ENCODE peak calls at places on chromosome 15, in six cellular contexts. U, X, C, D, A and L are unnamed samples.

GRCh38 chr15:22243440-22244130 is 163.3 kb downstream of the OR4M2 start:
- DNase-seq in U (no peak), X (no peak), C (no peak), D (no peak), A (no peak), L (no peak)

GRCh38 chr15:74010929-74011540 is 16.5 kb downstream of the PML start:
- DNase-seq in U (no peak), X (no peak), C (no peak), D (no peak), A (no peak), L (no peak)

GRCh38 chr15:67892559-67893377 is 52.9 kb upstream of the RNU6-1 start:
- DNase-seq in U (no peak), X (no peak), C (no peak), D (no peak), A (no peak), L (no peak)

GRCh38 chr15:77627067-77627466 is 5.6 kb downstream of the LINGO1 start:
- DNase-seq in U (no peak), X (no peak), C (no peak), D (no peak), A (no peak), L (no peak)

GRCh38 chr15:34987182-34987488 is 952 bp downstream of the ZNF770 start:
- DNase-seq in U (no peak), X (no peak), C (no peak), D (no peak), A (no peak), L (no peak)

GRCh38 chr15:56325186-56325585 is 40.0 kb upstream of the TEX9 start:
- DNase-seq in U (no peak), X (no peak), C (peak), D (no peak), A (no peak), L (peak)

GRCh38 chr15:74458473-74458872 is 2.5 kb downstream of the UBL7 start:
- DNase-seq in U (no peak), X (no peak), C (no peak), D (no peak), A (no peak), L (no peak)

GRCh38 chr15:75928680-75929608 is 25.3 kb downstream of the FBXO22 start:
- DNase-seq in U (peak), X (no peak), C (peak), D (no peak), A (no peak), L (no peak)

GRCh38 chr15:33021806-33022389 is 172.6 kb downstream of the FMN1 start:
- DNase-seq in U (peak), X (peak), C (peak), D (no peak), A (no peak), L (peak)

GRCh38 chr15:52180196-52180835 is 10.9 kb downstream of the GNB5 start:
- DNase-seq in U (no peak), X (no peak), C (no peak), D (no peak), A (no peak), L (no peak)

GRCh38 chr15:26082069-26082832 is 219.1 kb upstream of the ATP10A start:
- DNase-seq in U (peak), X (peak), C (peak), D (peak), A (peak), L (peak)

GRCh38 chr15:72231066-72231846 is at the start of gene PKM:
- DNase-seq in U (peak), X (peak), C (peak), D (peak), A (peak), L (peak)

GRCh38 chr15:39645138-39645975 is 64.5 kb downstream of the THBS1 start:
- DNase-seq in U (no peak), X (no peak), C (no peak), D (peak), A (no peak), L (no peak)

GRCh38 chr15:80483656-80484055 is 79.5 kb downstream of the ARNT2 start:
- DNase-seq in U (no peak), X (no peak), C (peak), D (no peak), A (no peak), L (no peak)

GRCh38 chr15:39907216-39907615 is 12.8 kb downstream of the GPR176 start:
- DNase-seq in U (no peak), X (no peak), C (no peak), D (no peak), A (no peak), L (no peak)

GRCh38 chr15:49707598-49707997 is 86.8 kb downstream of the DTWD1 start:
- DNase-seq in U (no peak), X (no peak), C (no peak), D (no peak), A (no peak), L (no peak)

GRCh38 chr15:75821946-75822345 is 21.3 kb upstream of the UBE2Q2 start:
- DNase-seq in U (no peak), X (no peak), C (no peak), D (no peak), A (no peak), L (no peak)

GRCh38 chr15:66735909-66736305 is 33.9 kb downstream of the SMAD6 start:
- DNase-seq in U (no peak), X (no peak), C (no peak), D (no peak), A (no peak), L (no peak)

GRCh38 chr15:62903437-62903836 is 139.1 kb upstream of the TPM1 start:
- DNase-seq in U (no peak), X (no peak), C (no peak), D (no peak), A (no peak), L (no peak)

GRCh38 chr15:55348281-55348778 is 29.3 kb downstream of the PIGB start:
- DNase-seq in U (no peak), X (no peak), C (no peak), D (no peak), A (no peak), L (no peak)

GRCh38 chr15:100113351-100114075 is 228.3 kb downstream of the ADAMTS17 start:
- DNase-seq in U (no peak), X (no peak), C (no peak), D (no peak), A (no peak), L (no peak)

GRCh38 chr15:81157939-81158223 is 23.8 kb downstream of the CFAP161 start:
- DNase-seq in U (no peak), X (no peak), C (no peak), D (no peak), A (no peak), L (no peak)

GRCh38 chr15:98505611-98506031 is 142.7 kb upstream of the IGF1R start:
- DNase-seq in U (no peak), X (no peak), C (no peak), D (no peak), A (no peak), L (no peak)

GRCh38 chr15:31551323-31551722 is 224.7 kb downstream of the KLF13 start:
- DNase-seq in U (no peak), X (no peak), C (no peak), D (no peak), A (no peak), L (no peak)

GRCh38 chr15:81106560-81106959 is 27.5 kb upstream of the CFAP161 start:
- DNase-seq in U (peak), X (peak), C (peak), D (no peak), A (no peak), L (peak)

GRCh38 chr15:65529754-65530317 is 427 bp upstream of the HACD3 start:
- DNase-seq in U (no peak), X (no peak), C (no peak), D (no peak), A (no peak), L (no peak)

GRCh38 chr15:39641187-39641889 is 60.5 kb downstream of the THBS1 start:
- DNase-seq in U (no peak), X (no peak), C (peak), D (no peak), A (no peak), L (no peak)

GRCh38 chr15:56215769-56216168 is 27.9 kb downstream of the RFX7 start:
- DNase-seq in U (peak), X (peak), C (peak), D (no peak), A (no peak), L (peak)

GRCh38 chr15:40721716-40722115 is 26.7 kb downstream of the RAD51 start:
- DNase-seq in U (no peak), X (no peak), C (peak), D (no peak), A (no peak), L (no peak)

GRCh38 chr15:58426501-58426900 is 5.3 kb upstream of the LIPC start:
- DNase-seq in U (no peak), X (no peak), C (no peak), D (no peak), A (no peak), L (no peak)

GRCh38 chr15:27804569-27805260 is 294.4 kb downstream of the OCA2 start:
- DNase-seq in U (no peak), X (no peak), C (no peak), D (no peak), A (no peak), L (no peak)

GRCh38 chr15:77901251-77901881 is 176.1 kb downstream of the TBC1D2B start:
- DNase-seq in U (no peak), X (no peak), C (no peak), D (peak), A (no peak), L (no peak)

GRCh38 chr15:81887913-81888312 is 157.9 kb downstream of the MEX3B start:
- DNase-seq in U (peak), X (peak), C (peak), D (no peak), A (no peak), L (peak)

GRCh38 chr15:90002428-90002844 is 1.3 kb downstream of the ZNF710 start:
- DNase-seq in U (no peak), X (no peak), C (peak), D (peak), A (no peak), L (no peak)

GRCh38 chr15:100216177-100216576 is 125.6 kb downstream of the ADAMTS17 start:
- DNase-seq in U (no peak), X (no peak), C (no peak), D (peak), A (no peak), L (no peak)

GRCh38 chr15:50003786-50004334 is 115.2 kb downstream of the ATP8B4 start:
- DNase-seq in U (peak), X (peak), C (peak), D (peak), A (peak), L (peak)

GRCh38 chr15:91884604-91885003 is 31.1 kb downstream of the SLCO3A1 start:
- DNase-seq in U (no peak), X (no peak), C (peak), D (no peak), A (no peak), L (no peak)

GRCh38 chr15:91886878-91887277 is 33.4 kb downstream of the SLCO3A1 start:
- DNase-seq in U (no peak), X (no peak), C (no peak), D (no peak), A (no peak), L (no peak)

GRCh38 chr15:91885054-91885453 is 31.5 kb downstream of the SLCO3A1 start:
- DNase-seq in U (no peak), X (no peak), C (no peak), D (no peak), A (no peak), L (no peak)

GRCh38 chr15:91887321-91887720 is 33.8 kb downstream of the SLCO3A1 start:
- DNase-seq in U (no peak), X (no peak), C (no peak), D (no peak), A (no peak), L (no peak)

GRCh38 chr15:91885714-91886265 is 32.3 kb downstream of the SLCO3A1 start:
- DNase-seq in U (no peak), X (no peak), C (no peak), D (no peak), A (no peak), L (no peak)
- TF ChIP-seq CTCF in U (no peak), X (no peak), C (no peak), D (no peak), A (no peak), L (no peak)

GRCh38 chr15:83653639-83654378 is at the start of gene ADAMTSL3:
- DNase-seq in U (no peak), X (peak), C (no peak), D (peak), A (no peak), L (no peak)
- TF ChIP-seq CTCF in U (no peak), X (no peak), C (no peak), D (no peak), A (no peak), L (no peak)

DNA sequence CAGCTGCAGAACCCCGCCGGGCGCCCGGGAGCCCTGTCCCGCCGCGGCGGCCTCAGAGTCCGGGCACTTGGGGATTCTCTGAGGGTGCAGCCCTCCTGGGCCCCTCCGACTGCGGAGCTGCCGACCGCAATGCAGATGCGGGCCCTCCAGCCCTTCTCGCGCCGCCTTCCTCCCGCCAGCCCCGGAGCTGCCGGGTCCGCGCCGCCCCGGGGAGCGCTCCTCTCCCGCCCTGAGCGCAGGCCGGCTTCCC is 320 bp upstream of the ACAN start:
- DNase-seq in U (no peak), X (no peak), C (no peak), D (no peak), A (no peak), L (no peak)
- TF ChIP-seq CTCF in U (no peak), X (no peak), C (no peak), D (no peak), A (no peak), L (no peak)

GRCh38 chr15:85760531-85761371 is 34.0 kb downstream of the KLHL25 start:
- DNase-seq in U (no peak), X (no peak), C (no peak), D (no peak), A (no peak), L (no peak)
- TF ChIP-seq CTCF in U (peak), X (no peak), C (peak), D (peak), A (no peak), L (no peak)

GRCh38 chr15:53414167-53414566 is 345.3 kb downstream of the WDR72 start:
- DNase-seq in U (no peak), X (no peak), C (no peak), D (no peak), A (no peak), L (no peak)

GRCh38 chr15:53412542-53412941 is 346.9 kb downstream of the WDR72 start:
- DNase-seq in U (no peak), X (no peak), C (no peak), D (no peak), A (no peak), L (no peak)

GRCh38 chr15:53416219-53416940 is 343.1 kb downstream of the WDR72 start:
- DNase-seq in U (no peak), X (no peak), C (no peak), D (no peak), A (no peak), L (no peak)
- TF ChIP-seq CTCF in U (no peak), X (no peak), C (no peak), D (no peak), A (no peak), L (no peak)

GRCh38 chr15:86139828-86140227 is 60.2 kb downstream of the AGBL1 start:
- DNase-seq in U (no peak), X (no peak), C (no peak), D (no peak), A (no peak), L (no peak)
- TF ChIP-seq CTCF in U (peak), X (no peak), C (no peak), D (no peak), A (no peak), L (peak)

DNA sequence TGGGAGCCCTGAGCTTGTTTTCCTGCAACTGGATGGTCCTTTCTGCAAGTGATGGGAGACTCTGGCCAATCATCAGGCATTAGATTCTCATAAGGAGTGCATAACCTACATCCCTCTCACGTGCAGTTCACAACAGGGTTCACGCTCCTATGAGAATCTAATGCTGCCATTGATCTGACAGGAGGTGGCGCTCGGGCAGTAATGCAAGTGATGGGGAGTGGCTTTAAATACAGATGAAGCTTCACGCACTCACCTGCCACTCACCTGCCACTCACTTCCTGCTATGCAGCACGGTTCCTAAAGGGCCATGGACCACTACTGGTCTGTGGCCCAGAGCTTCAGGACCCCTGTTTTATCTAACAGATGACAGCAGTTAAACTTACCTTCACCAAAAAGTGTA is 21.4 kb downstream of the CSNK1G1 start:
- DNase-seq in U (no peak), X (no peak), C (no peak), D (no peak), A (no peak), L (no peak)
- TF ChIP-seq CTCF in U (no peak), X (no peak), C (no peak), D (no peak), A (no peak), L (no peak)

DNA sequence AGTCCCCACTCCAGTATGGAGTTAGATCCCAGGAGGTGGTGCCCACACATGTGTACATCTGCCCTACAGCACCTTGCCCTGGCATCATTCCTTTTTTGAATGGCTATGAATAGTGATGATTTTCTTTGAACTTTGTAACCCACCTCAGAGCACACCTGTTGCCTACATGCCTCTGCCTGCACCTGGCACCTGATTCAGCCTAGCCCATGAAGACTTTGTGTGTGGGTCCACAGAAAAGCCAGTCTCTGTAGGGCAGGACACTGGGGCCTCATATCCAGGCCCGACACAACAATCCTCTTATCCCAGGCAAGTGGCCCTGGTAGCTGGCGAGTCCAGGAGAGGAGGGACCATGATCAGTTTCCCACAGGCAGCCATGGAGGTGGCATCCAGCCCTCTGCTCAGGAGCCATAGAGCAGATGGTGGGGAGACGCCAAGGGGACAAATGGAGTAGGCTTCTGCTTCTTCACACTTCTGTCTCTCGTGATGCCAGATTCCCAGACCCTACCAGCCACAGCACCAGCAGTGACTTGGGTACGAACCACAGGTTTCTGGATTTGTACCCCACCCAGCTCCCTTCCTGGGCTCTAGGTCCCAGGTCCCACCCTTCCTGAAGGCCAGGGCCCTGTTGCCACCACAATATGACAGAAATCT is 230.7 kb downstream of the UACA start:
- DNase-seq in U (no peak), X (no peak), C (no peak), D (no peak), A (no peak), L (no peak)
- TF ChIP-seq CTCF in U (no peak), X (no peak), C (no peak), D (no peak), A (no peak), L (no peak)

DNA sequence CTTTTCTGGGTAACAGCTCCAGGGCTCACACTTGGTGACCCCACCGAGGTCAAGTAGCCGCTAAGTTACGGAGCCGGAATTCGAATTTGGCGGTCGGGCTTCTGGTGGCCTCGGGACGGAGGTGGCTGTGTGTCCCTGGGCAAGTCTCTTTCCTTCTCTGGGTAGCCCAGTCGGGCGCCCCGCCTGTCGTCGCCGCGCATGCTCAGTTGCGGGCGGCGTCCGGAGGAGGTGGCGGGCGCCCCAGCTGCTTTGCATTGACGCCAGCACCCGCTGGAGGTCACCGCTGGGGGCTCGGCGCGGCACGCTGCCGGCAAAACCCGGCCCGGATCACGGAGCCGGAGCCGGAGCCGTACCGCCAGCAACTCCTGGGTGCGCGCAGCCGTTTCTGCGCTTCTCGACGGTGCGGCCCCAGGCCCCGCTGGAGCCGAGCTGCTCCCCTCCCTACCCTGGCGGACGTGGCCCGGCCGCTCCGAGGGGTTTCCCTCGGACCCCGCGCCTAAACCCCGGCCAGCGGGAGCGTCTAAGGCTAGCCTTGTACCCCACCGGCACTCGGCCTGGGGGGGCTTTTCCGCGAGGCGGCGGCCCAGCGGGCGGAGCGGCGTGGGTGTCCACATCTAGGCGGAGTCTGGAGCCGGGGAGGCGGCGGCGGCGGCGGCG is 474 bp upstream of the PDE8A start:
- DNase-seq in U (peak), X (peak), C (peak), D (peak), A (peak), L (peak)
- TF ChIP-seq CTCF in U (no peak), X (no peak), C (peak), D (peak), A (no peak), L (peak)

GRCh38 chr15:61100512-61100911 is 128.6 kb downstream of the RORA start:
- DNase-seq in U (no peak), X (no peak), C (no peak), D (no peak), A (no peak), L (no peak)
- TF ChIP-seq CTCF in U (no peak), X (no peak), C (no peak), D (no peak), A (no peak), L (no peak)